ENCODE peak calls at places on chromosomes 6 and 20, in four cellular contexts. F is astrocyte, T is GM20000, R is cardiac muscle cell. K is an unnamed sample.

GRCh38 chr6:137801352-137802088 is 65.5 kb upstream of the TNFAIP3 start:
- DNase-seq in F (no peak), T (no peak), R (peak), K (no peak)

GRCh38 chr6:129597023-129597713 is 112.8 kb downstream of the ARHGAP18 start:
- DNase-seq in F (no peak), T (peak), R (no peak), K (no peak)

GRCh38 chr6:127514396-127515227 is 4.5 kb downstream of the MTCL3 start:
- DNase-seq in F (peak), T (peak), R (peak), K (no peak)

GRCh38 chr20:1402149-1402548 is 9.3 kb upstream of the FKBP1A start:
- DNase-seq in F (peak), T (no peak), R (no peak), K (no peak)

GRCh38 chr6:25250878-25251277 is 28.3 kb upstream of the CARMIL1 start:
- DNase-seq in F (peak), T (peak), R (no peak), K (no peak)

GRCh38 chr6:31355540-31355988 is 1.4 kb downstream of the HLA-B start:
- DNase-seq in F (no peak), T (no peak), R (no peak), K (no peak)

GRCh38 chr6:56827908-56828649 is 126.8 kb upstream of the BEND6 start:
- DNase-seq in F (peak), T (no peak), R (no peak), K (no peak)

GRCh38 chr6:45132059-45132458 is 196.1 kb upstream of the RUNX2 start:
- DNase-seq in F (peak), T (no peak), R (no peak), K (no peak)

GRCh38 chr6:9399916-9400315 is 964.6 kb upstream of the SLC35B3 start:
- DNase-seq in F (no peak), T (no peak), R (no peak), K (no peak)

DNA sequence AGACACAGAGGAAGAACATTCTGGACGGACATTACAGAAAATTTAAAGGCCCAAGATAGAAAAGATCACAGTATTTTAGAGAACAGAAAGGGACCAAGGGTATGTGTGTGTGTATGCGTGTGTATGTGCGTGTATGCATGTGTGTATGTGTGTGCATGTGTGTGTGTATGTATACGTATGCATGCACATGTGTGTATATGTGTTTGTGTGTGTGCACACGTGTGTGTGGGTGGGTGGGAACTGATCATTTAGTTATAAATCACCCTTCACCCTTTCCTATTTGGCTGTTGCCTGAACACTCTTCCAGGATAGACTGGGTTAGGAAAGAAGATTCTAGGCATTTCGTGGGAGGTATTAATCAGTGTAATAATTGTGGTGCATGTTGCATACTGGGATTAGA is 634.4 kb downstream of the DHX35 start:
- DNase-seq in F (no peak), T (no peak), R (no peak), K (no peak)
- TF ChIP-seq CTCF in F (no peak), T (no peak), R (no peak), K (no peak)

GRCh38 chr6:160456214-160456546 is 108.0 kb downstream of the SLC22A3 start:
- DNase-seq in F (no peak), T (no peak), R (no peak), K (no peak)
- TF ChIP-seq CTCF in F (no peak), T (no peak), R (no peak), K (peak)

DNA sequence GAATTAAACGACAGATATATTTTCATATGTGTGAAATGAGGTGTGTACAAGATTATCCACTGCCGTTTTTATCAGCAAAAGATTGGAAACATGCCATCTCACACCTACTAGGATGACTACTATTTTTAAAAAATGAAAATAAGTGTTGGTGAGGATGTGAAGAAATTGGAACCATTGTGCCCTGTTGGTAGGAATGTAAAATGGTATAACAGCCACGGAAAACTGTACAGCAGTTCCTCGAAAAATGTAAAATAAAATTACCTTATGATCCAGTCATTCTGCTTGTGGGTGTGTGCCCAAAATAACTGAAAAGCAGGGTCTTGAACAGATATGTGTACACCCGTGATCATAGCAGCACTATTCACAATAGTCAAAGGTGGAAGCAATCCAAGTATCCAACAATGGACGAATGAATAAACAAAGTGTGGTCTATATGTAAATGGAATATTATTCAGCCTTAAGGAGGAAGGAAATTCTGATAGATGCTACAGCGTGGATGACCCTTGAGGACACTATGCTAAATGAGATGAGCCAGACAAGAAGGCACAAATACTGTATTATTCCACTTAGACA is 27.0 kb upstream of the CCN5 start:
- DNase-seq in F (no peak), T (no peak), R (no peak), K (no peak)
- TF ChIP-seq CTCF in F (peak), T (no peak), R (peak), K (no peak)

GRCh38 chr6:4125933-4126864 is 9.2 kb downstream of the ECI2 start:
- DNase-seq in F (peak), T (no peak), R (no peak), K (no peak)
- TF ChIP-seq CTCF in F (peak), T (no peak), R (peak), K (no peak)

GRCh38 chr20:9609892-9610502 is 95.6 kb downstream of the LAMP5 start:
- DNase-seq in F (peak), T (peak), R (peak), K (peak)
- TF ChIP-seq CTCF in F (peak), T (peak), R (peak), K (peak)

GRCh38 chr6:62711750-62712149 is 425.7 kb upstream of the KHDRBS2 start:
- DNase-seq in F (no peak), T (no peak), R (no peak), K (no peak)

GRCh38 chr6:62707914-62708313 is 421.9 kb upstream of the KHDRBS2 start:
- DNase-seq in F (no peak), T (no peak), R (no peak), K (no peak)

GRCh38 chr6:62707156-62707555 is 421.1 kb upstream of the KHDRBS2 start:
- DNase-seq in F (no peak), T (no peak), R (no peak), K (no peak)
- TF ChIP-seq CTCF in F (no peak), T (no peak), R (no peak), K (no peak)

DNA sequence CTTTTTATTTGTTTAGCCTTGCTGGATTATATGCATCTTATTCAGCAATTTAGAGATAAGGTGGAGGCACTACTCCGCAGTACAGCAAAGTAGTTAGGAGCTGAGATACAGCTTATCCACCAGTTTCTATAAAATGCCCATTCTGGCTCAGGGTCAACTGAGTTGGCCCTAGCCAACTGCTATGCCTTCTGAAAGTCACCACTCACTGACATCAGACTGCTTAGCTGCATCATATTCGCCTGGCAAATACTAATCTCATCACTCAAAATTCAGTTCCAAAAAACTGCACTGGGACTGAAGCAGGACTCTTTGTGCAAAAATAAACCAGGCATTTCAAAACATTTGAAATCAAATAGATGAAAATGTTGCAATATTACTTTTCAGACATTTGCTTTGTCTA is 230.1 kb downstream of the ALDH8A1 start:
- DNase-seq in F (no peak), T (no peak), R (no peak), K (no peak)
- TF ChIP-seq CTCF in F (no peak), T (no peak), R (no peak), K (no peak)

GRCh38 chr6:82363368-82364086 is at the start of gene TPBG:
- DNase-seq in F (peak), T (peak), R (peak), K (no peak)
- TF ChIP-seq CTCF in F (no peak), T (peak), R (peak), K (no peak)

GRCh38 chr20:18628330-18628941 is 40.6 kb downstream of the DTD1 start:
- DNase-seq in F (no peak), T (no peak), R (peak), K (no peak)
- TF ChIP-seq CTCF in F (peak), T (peak), R (peak), K (no peak)

DNA sequence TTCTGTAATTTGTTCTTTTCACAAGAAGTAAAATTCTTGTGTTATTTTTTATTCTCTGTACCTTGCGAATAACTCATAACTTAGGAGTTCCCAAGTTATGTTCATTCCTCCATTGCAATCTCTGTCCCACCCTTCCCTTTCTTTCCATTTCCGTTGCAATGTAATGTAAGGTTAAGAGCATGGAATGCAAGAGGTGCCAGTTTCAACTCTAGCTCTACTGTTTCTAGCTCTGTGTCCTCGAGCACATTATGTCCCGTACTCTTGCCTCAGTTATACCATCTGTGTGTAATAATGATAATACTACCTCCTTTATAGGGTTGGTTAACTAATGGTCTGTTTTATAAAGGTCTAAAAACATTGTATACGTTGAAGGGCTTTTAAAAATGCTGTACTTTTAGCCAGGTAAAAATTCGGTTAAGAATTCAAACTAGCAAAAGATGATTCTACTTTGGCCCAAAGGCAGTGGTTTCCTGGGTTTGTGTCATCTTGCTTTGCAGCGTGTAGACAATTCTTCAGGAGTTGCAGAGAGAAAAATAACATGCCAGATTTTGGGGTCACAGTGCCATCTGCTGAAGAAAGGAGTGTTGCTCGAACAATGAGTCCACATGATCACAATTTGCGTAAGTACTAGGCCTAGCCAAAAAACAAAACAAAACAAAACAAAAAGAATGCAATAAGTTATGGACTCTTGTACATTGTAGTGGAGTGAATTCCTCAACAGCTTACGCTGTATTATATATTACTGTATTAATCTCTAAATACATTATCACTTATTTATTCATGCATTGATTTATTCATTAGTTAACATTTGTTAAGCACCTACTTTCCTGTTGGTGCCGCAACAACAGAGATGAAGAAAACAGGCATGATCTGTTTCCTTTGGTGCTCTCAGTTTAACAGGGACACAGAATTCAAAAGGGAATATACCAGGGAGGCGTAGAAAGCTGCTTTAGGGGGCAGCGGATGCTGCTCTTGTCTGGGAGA is 10.0 kb upstream of the PFDN4 start:
- DNase-seq in F (no peak), T (no peak), R (no peak), K (no peak)
- TF ChIP-seq CTCF in F (peak), T (no peak), R (peak), K (no peak)

K was measured in CD14-positive monocyte.